ENCODE peak calls at places on chromosomes 13 and 19, in six cellular contexts. G is stimulated activated naive CD8-positive, alpha-beta T cell treated with anti-CD3 and anti-CD28 coated beads, Interleukin-15, Interleukin-2, amounts not matched to agents 100 U/mL and 50 U/mL, for 24 hours; C is AG09319; N is NCI-H1048; O is GM23248; P is psoas muscle. T is an unnamed sample.

GRCh38 chr19:42606660-42607351 is 12.1 kb upstream of the CEACAM8 start:
- DNase-seq in G (peak), C (no peak), N (peak), O (peak), P (peak), T (peak)

GRCh38 chr13:95206116-95206515 is 95.1 kb downstream of the ABCC4 start:
- DNase-seq in G (no peak), C (no peak), N (no peak), O (no peak), P (no peak), T (no peak)

GRCh38 chr13:92259523-92259922 is 861.1 kb downstream of the GPC5 start:
- DNase-seq in G (no peak), C (no peak), N (no peak), O (no peak), P (no peak), T (no peak)

GRCh38 chr19:38321646-38322323 is 2.1 kb downstream of the KCNK6 start:
- DNase-seq in G (no peak), C (no peak), N (no peak), O (peak), P (no peak), T (no peak)

GRCh38 chr13:93522486-93522885 is 295.9 kb downstream of the GPC6 start:
- DNase-seq in G (no peak), C (no peak), N (no peak), O (peak), P (no peak), T (no peak)

GRCh38 chr13:110162053-110162452 is 144.9 kb downstream of the COL4A1 start:
- DNase-seq in G (no peak), C (no peak), N (no peak), O (no peak), P (no peak), T (no peak)

GRCh38 chr19:19656451-19657396 is 6.8 kb downstream of the ATP13A1 start:
- DNase-seq in G (no peak), C (no peak), N (no peak), O (no peak), P (no peak), T (no peak)

GRCh38 chr13:83216521-83217245 is 665.6 kb downstream of the SLITRK1 start:
- DNase-seq in G (no peak), C (no peak), N (peak), O (peak), P (no peak), T (no peak)

GRCh38 chr13:67048084-67048792 is 181.9 kb downstream of the PCDH9 start:
- DNase-seq in G (no peak), C (no peak), N (no peak), O (no peak), P (no peak), T (peak)

GRCh38 chr13:91498298-91498697 is 99.9 kb downstream of the GPC5 start:
- DNase-seq in G (no peak), C (no peak), N (no peak), O (no peak), P (no peak), T (no peak)

GRCh38 chr13:111908391-111908790 is 158.6 kb upstream of the SOX1 start:
- DNase-seq in G (no peak), C (no peak), N (no peak), O (no peak), P (no peak), T (no peak)